ENCODE peak calls at places on chromosomes 2 and 18, in six cellular contexts. L is Calu3; O is H9; C is GOT3; W is skeletal muscle cell; M is activated T-helper 1 cell treated with anti-CD3 and anti-CD28 coated beads, Interleukin-2, amount 50 U/mL, for 16 hours. P is an unnamed sample.

GRCh38 chr2:238999290-238999741 is 151.4 kb downstream of the TWIST2 start:
- DNase-seq in L (peak), O (no peak), C (no peak), W (no peak), M (no peak), P (no peak)

GRCh38 chr2:109171444-109172334 is 42.7 kb downstream of the SH3RF3 start:
- DNase-seq in L (no peak), O (no peak), C (peak), W (peak), M (no peak), P (no peak)

GRCh38 chr2:171652411-171652775 is 34.9 kb upstream of the DYNC1I2 start:
- DNase-seq in L (no peak), O (no peak), C (peak), W (peak), M (no peak), P (no peak)

GRCh38 chr2:3025984-3026383 is 351.6 kb downstream of the EIPR1 start:
- DNase-seq in L (no peak), O (peak), C (no peak), W (no peak), M (no peak), P (no peak)

GRCh38 chr18:62420151-62420512 is 95.0 kb downstream of the TNFRSF11A start:
- DNase-seq in L (peak), O (no peak), C (no peak), W (no peak), M (no peak), P (no peak)

GRCh38 chr2:149037851-149038250 is 648 bp upstream of the LYPD6B start:
- DNase-seq in L (peak), O (peak), C (no peak), W (no peak), M (no peak), P (no peak)

GRCh38 chr2:100731535-100731981 is 88.4 kb upstream of the NPAS2 start:
- DNase-seq in L (no peak), O (no peak), C (no peak), W (peak), M (no peak), P (no peak)

GRCh38 chr18:63022429-63023022 is 297.0 kb downstream of the BCL2 start:
- DNase-seq in L (no peak), O (peak), C (no peak), W (no peak), M (no peak), P (no peak)

GRCh38 chr2:55163895-55164509 is 68.1 kb downstream of the CLHC1 start:
- DNase-seq in L (peak), O (no peak), C (no peak), W (no peak), M (no peak), P (no peak)

GRCh38 chr2:190838492-190838910 is 42.1 kb upstream of the GLS start:
- DNase-seq in L (no peak), O (no peak), C (peak), W (peak), M (no peak), P (no peak)

GRCh38 chr2:54067851-54068375 is 47.5 kb upstream of the ACYP2 start:
- DNase-seq in L (no peak), O (no peak), C (no peak), W (no peak), M (no peak), P (no peak)

GRCh38 chr2:37389984-37390765 is 45.7 kb downstream of the QPCT start:
- DNase-seq in L (peak), O (peak), C (no peak), W (peak), M (peak), P (peak)

P was measured in GM20000.